ENCODE peak calls at places on chromosomes 12 and 14, in four cellular contexts. T is psoas muscle, B is Peyer's patch, L is A549. A is an unnamed sample.

GRCh38 chr14:66496911-66497310 is 10.7 kb downstream of the CCDC196 start:
- DNase-seq in T (no peak), B (no peak), L (no peak), A (no peak)

GRCh38 chr12:54262403-54262925 is 17.5 kb downstream of the CBX5 start:
- DNase-seq in T (no peak), B (no peak), L (peak; percentile 81), A (no peak)

GRCh38 chr12:80472912-80473500 is 29.0 kb downstream of the PTPRQ start:
- DNase-seq in T (no peak), B (no peak), L (peak; percentile 79), A (no peak)

GRCh38 chr14:29529418-29529817 is 398.2 kb downstream of the PRKD1 start:
- DNase-seq in T (no peak), B (no peak), L (no peak), A (no peak)

GRCh38 chr12:114054982-114055381 is 88.9 kb upstream of the RBM19 start:
- DNase-seq in T (no peak), B (no peak), L (no peak), A (no peak)

GRCh38 chr12:89768586-89769482 is 60.2 kb upstream of the ATP2B1 start:
- DNase-seq in T (no peak), B (no peak), L (peak; percentile 78), A (no peak)

GRCh38 chr14:92527724-92528123 is 14.1 kb downstream of the RIN3 start:
- DNase-seq in T (no peak), B (no peak), L (no peak), A (peak; percentile 41)

GRCh38 chr12:124804011-124804621 is 59.5 kb downstream of the SCARB1 start:
- DNase-seq in T (peak; percentile 47), B (no peak), L (peak; percentile 80), A (no peak)

GRCh38 chr12:2804390-2805145 is 7.9 kb upstream of the ITFG2 start:
- DNase-seq in T (no peak), B (no peak), L (no peak), A (no peak)

GRCh38 chr12:91695964-91696363 is 449.7 kb downstream of the BTG1 start:
- DNase-seq in T (no peak), B (no peak), L (no peak), A (no peak)

GRCh38 chr14:25006961-25007795 is 42.8 kb downstream of the STXBP6 start:
- DNase-seq in T (no peak), B (no peak), L (peak; percentile 72), A (no peak)

GRCh38 chr12:68978678-68979077 is 45.7 kb upstream of the CPM start:
- DNase-seq in T (no peak), B (no peak), L (no peak), A (no peak)

GRCh38 chr12:92107094-92107493 is 38.6 kb downstream of the BTG1 start:
- DNase-seq in T (no peak), B (no peak), L (no peak), A (no peak)

GRCh38 chr14:63248211-63248610 is 44.0 kb downstream of the RHOJ start:
- DNase-seq in T (no peak), B (no peak), L (no peak), A (no peak)

GRCh38 chr12:82326905-82327503 is 31.2 kb downstream of the CCDC59 start:
- DNase-seq in T (no peak), B (no peak), L (peak; percentile 35), A (no peak)

GRCh38 chr14:104290756-104291122 is 152.4 kb downstream of the KIF26A start:
- DNase-seq in T (no peak), B (peak; percentile 19), L (no peak), A (peak; percentile 28)

GRCh38 chr12:81468206-81468605 is 290.9 kb downstream of the PPFIA2 start:
- DNase-seq in T (no peak), B (no peak), L (no peak), A (no peak)

GRCh38 chr12:6698352-6699046 is 2.1 kb downstream of the PIANP start:
- DNase-seq in T (no peak), B (no peak), L (no peak), A (no peak)

GRCh38 chr12:43882578-43883178 is 46.8 kb downstream of the TMEM117 start:
- DNase-seq in T (no peak), B (no peak), L (peak; percentile 75), A (no peak)

GRCh38 chr14:26204954-26205479 is 392.8 kb downstream of the NOVA1 start:
- DNase-seq in T (peak; percentile 52), B (peak; percentile 48), L (no peak), A (no peak)

GRCh38 chr12:34406228-34406995 is 384.1 kb downstream of the ALG10 start:
- DNase-seq in T (peak; percentile 4), B (peak; percentile 20), L (no peak), A (peak; percentile 6)

GRCh38 chr12:76037130-76038105 is 5.8 kb upstream of the PHLDA1 start:
- DNase-seq in T (no peak), B (no peak), L (peak; percentile 88), A (no peak)

GRCh38 chr12:6204533-6205143 is 4.4 kb downstream of the CD9 start:
- DNase-seq in T (no peak), B (peak; percentile 40), L (no peak), A (no peak)

GRCh38 chr12:52280796-52281560 is 6.5 kb downstream of the KRT86 start:
- DNase-seq in T (peak; percentile 77), B (no peak), L (peak; percentile 100), A (no peak)

GRCh38 chr14:101880016-101880297 is 84.4 kb upstream of the DYNC1H1 start:
- DNase-seq in T (no peak), B (no peak), L (no peak), A (no peak)

GRCh38 chr12:48995061-48995879 is 3.9 kb downstream of the DDN start:
- DNase-seq in T (peak; percentile 86), B (peak; percentile 86), L (peak; percentile 89), A (peak; percentile 77)

GRCh38 chr14:59244581-59244980 is 56.1 kb downstream of the DAAM1 start:
- DNase-seq in T (no peak), B (no peak), L (no peak), A (no peak)

GRCh38 chr12:129276408-129277042 is 423.2 kb downstream of the GLT1D1 start:
- DNase-seq in T (no peak), B (no peak), L (no peak), A (no peak)

GRCh38 chr14:51453869-51454268 is 197.8 kb upstream of the FRMD6 start:
- DNase-seq in T (no peak), B (no peak), L (no peak), A (no peak)

GRCh38 chr14:34052658-34053014 is 101.8 kb upstream of the EGLN3 start:
- DNase-seq in T (peak; percentile 35), B (no peak), L (peak; percentile 58), A (peak; percentile 57)

GRCh38 chr12:43044241-43044640 is 454.7 kb upstream of the PRICKLE1 start:
- DNase-seq in T (no peak), B (no peak), L (no peak), A (no peak)

GRCh38 chr12:51911307-51911706 is 4.0 kb downstream of the ACVRL1 start:
- DNase-seq in T (no peak), B (no peak), L (no peak), A (no peak)

DNA sequence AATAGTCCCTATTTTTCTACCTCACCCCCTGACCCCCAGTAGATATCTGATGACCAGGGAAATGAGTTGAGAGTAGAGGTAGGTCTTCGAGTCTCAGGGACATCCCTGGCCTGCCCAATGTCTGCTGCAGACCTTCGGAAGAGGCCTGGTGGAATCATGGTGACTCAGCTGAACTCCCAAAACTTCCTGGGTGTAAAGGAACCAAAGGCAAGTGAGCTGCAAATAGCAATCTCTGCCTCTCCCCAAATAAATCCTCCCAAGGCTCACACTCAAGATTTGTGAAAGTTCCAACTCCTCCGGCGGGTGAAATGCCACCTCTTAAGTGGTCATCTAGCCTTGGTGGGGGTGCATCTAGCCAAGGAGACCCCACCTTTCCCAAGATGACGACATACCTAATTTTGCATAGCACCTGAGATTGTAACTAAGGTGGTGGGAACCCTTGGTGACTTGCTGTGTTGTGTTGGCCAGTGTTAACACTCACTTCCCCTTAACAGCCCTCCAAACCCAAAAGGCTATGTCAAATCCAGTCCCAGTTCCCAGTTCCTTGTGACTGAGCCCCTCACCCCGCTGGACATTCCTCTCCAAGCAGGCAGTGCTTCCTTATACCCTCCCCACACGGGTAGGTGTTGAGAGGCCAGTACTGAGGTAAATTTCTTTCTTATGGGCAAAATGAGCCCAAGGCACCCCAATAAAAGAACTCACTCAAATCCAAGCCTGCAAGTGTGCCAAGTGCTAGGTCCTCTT is 6.2 kb downstream of the ZFP36L1 start:
- DNase-seq in T (no peak), B (no peak), L (peak; percentile 86), A (no peak)
- H3K4me1 ChIP-seq in T (peaks cover 12% of the 10 kb centered on the region), B (peaks cover 29% of the 10 kb centered on the region), L (peaks cover 59% of the 10 kb centered on the region), A (peaks cover 47% of the 10 kb centered on the region)

GRCh38 chr14:96122496-96122895 is 82.1 kb upstream of the BDKRB2 start:
- DNase-seq in T (no peak), B (no peak), L (peak; percentile 73), A (no peak)
- H3K4me1 ChIP-seq in T (no peaks in the 10 kb centered on the region), B (no peaks in the 10 kb centered on the region), L (peaks cover 28% of the 10 kb centered on the region), A (peaks cover 3% of the 10 kb centered on the region)

GRCh38 chr12:41509655-41510054 is 321.5 kb downstream of the PDZRN4 start:
- DNase-seq in T (no peak), B (no peak), L (no peak), A (no peak)
- H3K4me1 ChIP-seq in T (no peaks in the 10 kb centered on the region), B (no peaks in the 10 kb centered on the region), L (no peaks in the 10 kb centered on the region), A (no peaks in the 10 kb centered on the region)

GRCh38 chr12:17278946-17279345 is 673.0 kb upstream of the LMO3 start:
- DNase-seq in T (no peak), B (no peak), L (no peak), A (no peak)
- H3K4me1 ChIP-seq in T (no peaks in the 10 kb centered on the region), B (no peaks in the 10 kb centered on the region), L (peaks cover 5% of the 10 kb centered on the region), A (no peaks in the 10 kb centered on the region)

DNA sequence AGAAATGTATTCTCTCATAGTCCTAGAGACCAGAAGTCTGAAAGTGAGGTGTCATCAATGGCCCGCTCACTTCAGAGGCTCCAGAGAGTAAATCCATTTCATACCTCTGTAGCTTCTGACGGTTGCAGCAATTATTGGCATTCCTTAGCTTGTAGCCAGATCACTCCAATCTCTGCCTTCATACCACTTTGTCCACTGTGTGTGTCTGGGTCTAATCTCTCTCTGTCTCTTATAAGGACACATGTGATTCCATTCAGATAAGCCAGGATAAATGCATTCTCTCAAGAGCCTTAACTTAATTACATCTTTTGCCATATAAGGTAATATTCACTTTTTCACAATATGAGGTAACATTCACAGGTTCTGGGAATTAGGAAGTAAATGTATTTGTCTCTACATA is 365.7 kb downstream of the GXYLT1 start:
- DNase-seq in T (no peak), B (no peak), L (no peak), A (no peak)
- H3K4me1 ChIP-seq in T (no peaks in the 10 kb centered on the region), B (no peaks in the 10 kb centered on the region), L (no peaks in the 10 kb centered on the region), A (no peaks in the 10 kb centered on the region)

A was measured in mucosa of descending colon.